ENCODE peak calls at places on chromosomes 7 and 10, in five cellular contexts. Q is foreskin fibroblast, B is adrenal gland, M is A549, E is cardiac muscle cell. J is an unnamed sample.

GRCh38 chr10:637221-637620 is 52.2 kb downstream of the DIP2C start:
- DNase-seq in Q (no peak), B (no peak), M (no peak), E (no peak), J (no peak)

GRCh38 chr7:139883814-139884213 is 54.8 kb downstream of the TBXAS1 start:
- DNase-seq in Q (no peak), B (no peak), M (no peak), E (no peak), J (no peak)

GRCh38 chr7:157518514-157519175 is 181.8 kb downstream of the DNAJB6 start:
- DNase-seq in Q (no peak), B (no peak), M (no peak), E (no peak), J (no peak)

GRCh38 chr7:93374345-93374940 is 142.3 kb downstream of the VPS50 start:
- DNase-seq in Q (peak), B (no peak), M (peak), E (peak), J (peak)

GRCh38 chr7:22647451-22648257 is 79.3 kb upstream of the IL6 start:
- DNase-seq in Q (peak), B (no peak), M (no peak), E (no peak), J (no peak)

GRCh38 chr7:100629117-100629711 is 12.1 kb downstream of the TFR2 start:
- DNase-seq in Q (no peak), B (no peak), M (peak), E (peak), J (no peak)

GRCh38 chr7:48617988-48618387 is 306.4 kb upstream of the CDC14C start:
- DNase-seq in Q (no peak), B (no peak), M (no peak), E (no peak), J (no peak)

GRCh38 chr10:86075512-86075911 is 291.1 kb downstream of the GRID1 start:
- DNase-seq in Q (no peak), B (no peak), M (no peak), E (no peak), J (no peak)

GRCh38 chr10:93475227-93475626 is 6.9 kb downstream of the MYOF start:
- DNase-seq in Q (no peak), B (no peak), M (no peak), E (no peak), J (no peak)